ENCODE peak calls at places on chromosomes 2 and 18, in ten cellular contexts. Z, T, W, O, J, U, M, Y, P and C are unnamed samples.

GRCh38 chr2:241809383-241810303 is 650 bp downstream of the NEU4 start:
- DNase-seq in Z (no peak), T (peak), W (no peak), O (peak), J (peak), U (no peak), M (no peak), Y (no peak), P (no peak), C (no peak)

GRCh38 chr2:95320986-95321767 is 24.0 kb downstream of the KCNIP3 start:
- DNase-seq in Z (no peak), T (no peak), W (no peak), O (no peak), J (no peak), U (no peak), M (no peak), Y (no peak), P (no peak), C (peak)

GRCh38 chr2:214533511-214533910 is 122.7 kb downstream of the VWC2L start:
- DNase-seq in Z (no peak), T (no peak), W (no peak), O (no peak), J (no peak), U (no peak), M (no peak), Y (no peak), P (no peak), C (no peak)

GRCh38 chr2:45009928-45010705 is 865 bp upstream of the SIX2 start:
- DNase-seq in Z (peak), T (no peak), W (peak), O (peak), J (peak), U (peak), M (no peak), Y (peak), P (no peak), C (peak)

GRCh38 chr2:20164061-20164733 is 60.7 kb downstream of the SDC1 start:
- DNase-seq in Z (peak), T (no peak), W (no peak), O (no peak), J (no peak), U (no peak), M (no peak), Y (no peak), P (no peak), C (no peak)

GRCh38 chr18:30889582-30890301 is 152.8 kb downstream of the DSC3 start:
- DNase-seq in Z (peak), T (no peak), W (no peak), O (no peak), J (peak), U (peak), M (no peak), Y (no peak), P (no peak), C (no peak)

GRCh38 chr2:72138011-72138881 is 9.4 kb downstream of the CYP26B1 start:
- DNase-seq in Z (peak), T (no peak), W (peak), O (no peak), J (peak), U (no peak), M (no peak), Y (peak), P (peak), C (peak)

GRCh38 chr2:72917875-72918660 is 749 bp downstream of the EMX1 start:
- DNase-seq in Z (no peak), T (no peak), W (peak), O (no peak), J (peak), U (no peak), M (no peak), Y (peak), P (no peak), C (peak)

GRCh38 chr18:506264-506663 is 5.8 kb upstream of the COLEC12 start:
- DNase-seq in Z (no peak), T (no peak), W (no peak), O (no peak), J (no peak), U (no peak), M (no peak), Y (no peak), P (no peak), C (no peak)

GRCh38 chr2:199197448-199197847 is 260.3 kb downstream of the SATB2 start:
- DNase-seq in Z (no peak), T (no peak), W (no peak), O (no peak), J (no peak), U (no peak), M (no peak), Y (no peak), P (no peak), C (no peak)

GRCh38 chr18:50629148-50629631 is 69.3 kb downstream of the MAPK4 start:
- DNase-seq in Z (no peak), T (no peak), W (no peak), O (no peak), J (no peak), U (no peak), M (no peak), Y (peak), P (no peak), C (no peak)

GRCh38 chr18:61643884-61644647 is 248.7 kb downstream of the RNF152 start:
- DNase-seq in Z (no peak), T (no peak), W (no peak), O (no peak), J (no peak), U (no peak), M (no peak), Y (no peak), P (no peak), C (no peak)

GRCh38 chr2:71618327-71619113 is 165.2 kb downstream of the DYSF start:
- DNase-seq in Z (peak), T (no peak), W (peak), O (no peak), J (peak), U (peak), M (no peak), Y (peak), P (no peak), C (peak)

GRCh38 chr18:80004600-80005342 is 16.4 kb upstream of the TXNL4A start:
- DNase-seq in Z (no peak), T (no peak), W (no peak), O (no peak), J (no peak), U (no peak), M (no peak), Y (no peak), P (no peak), C (no peak)

GRCh38 chr2:98782570-98782969 is 51.6 kb upstream of the MGAT4A start:
- DNase-seq in Z (no peak), T (no peak), W (no peak), O (no peak), J (no peak), U (no peak), M (no peak), Y (no peak), P (no peak), C (no peak)

GRCh38 chr2:215619022-215619958 is 183.4 kb upstream of the FN1 start:
- DNase-seq in Z (peak), T (peak), W (no peak), O (no peak), J (peak), U (no peak), M (no peak), Y (no peak), P (peak), C (no peak)

GRCh38 chr18:9191658-9192256 is 55.2 kb downstream of the ANKRD12 start:
- DNase-seq in Z (no peak), T (no peak), W (no peak), O (no peak), J (no peak), U (no peak), M (no peak), Y (no peak), P (no peak), C (no peak)

GRCh38 chr18:48827321-48828200 is 123.2 kb downstream of the SMAD7 start:
- DNase-seq in Z (no peak), T (no peak), W (peak), O (no peak), J (peak), U (no peak), M (no peak), Y (peak), P (no peak), C (no peak)

GRCh38 chr2:160905862-160906261 is 254.4 kb upstream of the TANK start:
- DNase-seq in Z (no peak), T (no peak), W (no peak), O (no peak), J (no peak), U (no peak), M (no peak), Y (no peak), P (no peak), C (no peak)

GRCh38 chr2:50723549-50723948 is 308.4 kb downstream of the NRXN1 start:
- DNase-seq in Z (no peak), T (no peak), W (no peak), O (no peak), J (no peak), U (no peak), M (no peak), Y (no peak), P (no peak), C (no peak)

GRCh38 chr2:191247381-191248057 is 2.3 kb downstream of the MYO1B start:
- DNase-seq in Z (peak), T (no peak), W (no peak), O (no peak), J (peak), U (no peak), M (peak), Y (no peak), P (peak), C (no peak)

GRCh38 chr2:240925191-240925575 is 19.0 kb downstream of the CROCC2 start:
- DNase-seq in Z (peak), T (no peak), W (peak), O (peak), J (peak), U (peak), M (no peak), Y (peak), P (no peak), C (peak)

GRCh38 chr18:76363451-76364120 is 131.5 kb downstream of the ZNF516 start:
- DNase-seq in Z (no peak), T (no peak), W (no peak), O (no peak), J (no peak), U (no peak), M (no peak), Y (no peak), P (peak), C (no peak)

GRCh38 chr2:197090713-197091367 is 164.3 kb upstream of the PGAP1 start:
- DNase-seq in Z (no peak), T (no peak), W (no peak), O (no peak), J (peak), U (no peak), M (no peak), Y (no peak), P (no peak), C (peak)

DNA sequence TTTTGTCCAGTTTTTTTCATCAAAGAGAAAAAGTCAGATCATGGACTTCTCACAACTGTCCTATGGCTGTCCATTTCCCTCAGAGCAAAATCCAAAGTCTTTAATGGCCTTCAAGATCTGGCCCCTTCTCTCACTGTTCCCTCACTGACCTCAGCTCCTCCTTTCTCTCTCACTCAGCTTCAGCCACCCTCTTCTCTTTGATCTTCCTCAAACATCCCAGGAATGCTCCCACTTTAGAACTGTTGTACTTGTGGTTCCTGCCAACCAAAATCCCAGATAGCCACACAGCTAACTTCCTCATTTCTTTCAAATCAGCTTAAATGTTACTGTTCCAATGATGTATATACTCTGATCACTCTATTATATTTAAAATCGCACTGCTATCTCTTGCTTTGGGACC is 82.9 kb downstream of the NUP35 start:
- DNase-seq in Z (no peak), T (no peak), W (no peak), O (no peak), J (no peak), U (no peak), M (no peak), Y (no peak), P (peak), C (no peak)
- TF ChIP-seq EP300 in Z (no peak), T (no peak), W (no peak), O (no peak), J (no peak), U (no peak), M (no peak), Y (no peak), P (no peak), C (no peak)

GRCh38 chr2:220043155-220043992 is 415.9 kb downstream of the SLC4A3 start:
- DNase-seq in Z (no peak), T (no peak), W (no peak), O (no peak), J (no peak), U (no peak), M (no peak), Y (no peak), P (no peak), C (no peak)

GRCh38 chr2:220043993-220044335 is 416.5 kb downstream of the SLC4A3 start:
- DNase-seq in Z (no peak), T (no peak), W (no peak), O (no peak), J (no peak), U (no peak), M (no peak), Y (no peak), P (no peak), C (no peak)

GRCh38 chr2:220046507-220046906 is 419.1 kb downstream of the SLC4A3 start:
- DNase-seq in Z (no peak), T (no peak), W (no peak), O (no peak), J (no peak), U (no peak), M (no peak), Y (no peak), P (no peak), C (no peak)

DNA sequence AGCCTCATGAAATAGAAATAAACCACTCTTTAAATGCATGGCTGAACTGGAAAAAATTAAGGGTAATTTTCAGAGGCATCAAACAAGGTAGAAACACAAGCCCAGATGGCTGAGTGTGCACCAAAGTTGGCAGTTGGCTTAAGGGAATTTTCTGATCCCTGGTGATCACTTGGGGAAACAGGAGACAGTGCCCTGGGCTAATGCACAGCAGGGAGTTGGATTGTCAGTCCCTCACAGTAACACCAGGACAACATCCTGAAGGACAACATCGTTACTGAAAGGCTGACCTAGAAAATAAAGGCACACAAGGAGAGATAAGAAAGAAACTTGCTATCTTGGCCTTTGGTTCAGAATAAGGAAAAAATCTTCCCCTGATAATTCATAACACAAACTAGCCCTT is 417.0 kb downstream of the SLC4A3 start:
- DNase-seq in Z (no peak), T (no peak), W (no peak), O (no peak), J (no peak), U (no peak), M (no peak), Y (no peak), P (no peak), C (no peak)
- TF ChIP-seq EP300 in Z (no peak), T (no peak), W (no peak), O (no peak), J (no peak), U (no peak), M (no peak), Y (no peak), P (no peak), C (no peak)

DNA sequence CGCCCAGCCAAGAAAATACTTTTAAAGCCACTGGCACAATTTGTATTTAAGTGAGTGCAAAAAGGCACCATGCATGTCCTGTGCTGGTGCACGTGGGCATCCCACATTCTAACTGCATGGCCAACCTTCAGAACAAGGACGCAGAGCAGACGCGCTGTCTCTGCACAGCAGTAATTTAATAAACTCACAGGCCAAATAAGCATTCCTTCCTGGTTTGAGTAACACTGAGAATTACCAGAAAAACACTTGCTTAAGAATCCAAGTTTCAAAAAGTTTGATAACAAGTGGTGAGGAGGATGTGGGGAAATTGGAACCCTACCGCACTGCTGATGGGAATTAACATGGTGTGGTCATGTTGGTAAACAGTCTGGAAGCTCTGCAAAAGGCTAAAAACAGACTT is 38.7 kb downstream of the RPL31 start:
- DNase-seq in Z (no peak), T (no peak), W (no peak), O (no peak), J (peak), U (no peak), M (no peak), Y (no peak), P (no peak), C (no peak)
- TF ChIP-seq EP300 in Z (no peak), T (no peak), W (no peak), O (no peak), J (no peak), U (no peak), M (no peak), Y (no peak), P (no peak), C (no peak)

DNA sequence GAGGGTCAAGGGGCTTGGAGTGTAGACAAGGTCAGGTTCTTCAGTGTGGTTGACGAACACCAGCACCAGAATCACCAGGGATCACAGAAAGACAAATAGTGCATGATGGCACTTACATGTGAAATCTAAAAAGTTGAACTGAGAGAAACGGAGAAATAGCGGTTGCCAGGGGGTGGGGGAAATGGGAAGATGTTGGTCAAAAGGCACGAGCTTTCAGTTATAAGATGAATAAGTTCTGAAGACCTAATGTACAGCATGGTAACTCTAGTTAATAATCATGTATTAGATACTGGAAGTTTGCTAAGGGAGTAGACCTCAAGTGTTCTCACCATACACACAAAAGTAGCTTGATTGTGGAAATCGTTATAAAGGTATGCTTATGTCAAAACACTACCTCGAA is 43.7 kb upstream of the DARS1 start:
- DNase-seq in Z (no peak), T (no peak), W (no peak), O (no peak), J (no peak), U (no peak), M (no peak), Y (no peak), P (no peak), C (no peak)
- TF ChIP-seq EP300 in Z (no peak), T (no peak), W (no peak), O (no peak), J (no peak), U (no peak), M (no peak), Y (no peak), P (no peak), C (no peak)